ENCODE peak calls at places on chromosomes 12 and 14, in eight cellular contexts. N is AG10803, P is cardiac fibroblast, E is mucosa of descending colon, S is bronchial epithelial cell, C is nephron progenitor cell, L is HL-60, A is A549. R is an unnamed sample.

GRCh38 chr14:51087024-51087423 is 7.9 kb downstream of the TRIM9 start:
- DNase-seq in N (no peak), P (no peak), E (peak), S (peak), C (no peak), L (no peak), A (peak), R (no peak)

GRCh38 chr14:70398706-70399431 is 18.0 kb downstream of the SYNJ2BP start:
- DNase-seq in N (no peak), P (no peak), E (no peak), S (no peak), C (no peak), L (no peak), A (no peak), R (no peak)

GRCh38 chr14:94386085-94387031 is 2.0 kb downstream of the SERPINA1 start:
- DNase-seq in N (no peak), P (no peak), E (peak), S (no peak), C (no peak), L (no peak), A (no peak), R (no peak)

GRCh38 chr14:69643430-69644200 is 32.2 kb downstream of the SUSD6 start:
- DNase-seq in N (no peak), P (no peak), E (peak), S (peak), C (no peak), L (no peak), A (peak), R (no peak)

GRCh38 chr14:97143011-97143410 is 345.8 kb downstream of the VRK1 start:
- DNase-seq in N (no peak), P (no peak), E (no peak), S (no peak), C (no peak), L (no peak), A (no peak), R (no peak)

GRCh38 chr12:57031228-57031670 is 14.9 kb upstream of the TAC3 start:
- DNase-seq in N (no peak), P (no peak), E (peak), S (peak), C (no peak), L (no peak), A (peak), R (no peak)

GRCh38 chr12:112140728-112141127 is 15.4 kb downstream of the TRAFD1 start:
- DNase-seq in N (no peak), P (no peak), E (no peak), S (no peak), C (no peak), L (peak), A (no peak), R (no peak)

GRCh38 chr12:64672925-64673409 is 62.7 kb downstream of the RASSF3 start:
- DNase-seq in N (peak), P (peak), E (peak), S (peak), C (no peak), L (no peak), A (peak), R (peak)

GRCh38 chr14:54715244-54715643 is 148.3 kb downstream of the SAMD4A start:
- DNase-seq in N (peak), P (no peak), E (no peak), S (peak), C (no peak), L (no peak), A (no peak), R (no peak)

GRCh38 chr14:69358233-69358963 is 39.7 kb downstream of the ERH start:
- DNase-seq in N (no peak), P (no peak), E (no peak), S (no peak), C (no peak), L (no peak), A (no peak), R (no peak)

GRCh38 chr14:64786296-64787149 is 82.3 kb downstream of the PLEKHG3 start:
- DNase-seq in N (peak), P (peak), E (no peak), S (no peak), C (no peak), L (no peak), A (no peak), R (no peak)
- TF ChIP-seq CTCF in N (no peak), P (no peak), E (no peak), S (no peak), C (no peak), L (no peak), A (no peak), R (no peak)

DNA sequence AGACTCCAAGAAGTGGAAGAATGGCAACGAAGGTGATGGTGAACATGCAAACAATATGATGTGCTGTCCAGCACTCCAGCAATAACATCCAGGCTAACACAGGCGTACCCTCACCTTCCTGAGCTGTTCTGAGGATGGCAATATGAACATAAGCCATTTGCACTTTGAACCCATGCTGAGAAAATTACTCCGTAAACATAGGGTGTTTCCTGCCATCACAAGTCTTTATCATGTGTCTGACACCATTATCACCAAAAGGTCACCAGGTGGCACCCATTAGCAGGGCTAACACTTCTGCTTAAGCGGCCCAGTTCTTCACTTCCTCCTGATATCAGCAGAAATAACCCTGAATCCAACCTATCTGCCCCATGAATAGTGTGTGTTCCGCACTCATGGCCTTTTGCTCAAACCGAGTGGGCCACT is 482.8 kb downstream of the MED13L start:
- DNase-seq in N (no peak), P (no peak), E (peak), S (no peak), C (no peak), L (no peak), A (peak), R (no peak)
- TF ChIP-seq CTCF in N (no peak), P (no peak), E (no peak), S (no peak), C (no peak), L (no peak), A (peak), R (no peak)

GRCh38 chr12:48978741-48979601 is 849 bp downstream of the WNT1 start:
- DNase-seq in N (no peak), P (no peak), E (no peak), S (no peak), C (no peak), L (no peak), A (no peak), R (no peak)

GRCh38 chr12:48980953-48981756 is 3.0 kb downstream of the WNT1 start:
- DNase-seq in N (no peak), P (no peak), E (no peak), S (no peak), C (no peak), L (no peak), A (peak), R (no peak)

GRCh38 chr12:48981757-48982157 is 3.6 kb downstream of the WNT1 start:
- DNase-seq in N (no peak), P (no peak), E (no peak), S (no peak), C (no peak), L (no peak), A (no peak), R (no peak)

GRCh38 chr12:48979602-48980388 is 1.7 kb downstream of the WNT1 start:
- DNase-seq in N (no peak), P (no peak), E (no peak), S (no peak), C (no peak), L (no peak), A (no peak), R (no peak)

GRCh38 chr12:48980389-48980952 is 2.3 kb downstream of the WNT1 start:
- DNase-seq in N (no peak), P (no peak), E (peak), S (no peak), C (no peak), L (no peak), A (peak), R (no peak)
- TF ChIP-seq CTCF in N (no peak), P (no peak), E (no peak), S (peak), C (no peak), L (no peak), A (no peak), R (no peak)

GRCh38 chr14:102344485-102344884 is 18.2 kb downstream of the CINP start:
- DNase-seq in N (no peak), P (no peak), E (no peak), S (no peak), C (no peak), L (no peak), A (no peak), R (no peak)
- TF ChIP-seq CTCF in N (no peak), P (no peak), E (no peak), S (no peak), C (no peak), L (no peak), A (no peak), R (no peak)

GRCh38 chr12:90909069-90909676 is 45.8 kb downstream of the CCER1 start:
- DNase-seq in N (peak), P (peak), E (peak), S (peak), C (peak), L (no peak), A (peak), R (peak)
- TF ChIP-seq CTCF in N (peak), P (peak), E (no peak), S (peak), C (peak), L (peak), A (peak), R (peak)

GRCh38 chr14:98576463-98576862 is 695.5 kb downstream of the BCL11B start:
- DNase-seq in N (no peak), P (no peak), E (no peak), S (no peak), C (no peak), L (no peak), A (no peak), R (no peak)

GRCh38 chr14:98580131-98580678 is 691.8 kb downstream of the BCL11B start:
- DNase-seq in N (peak), P (no peak), E (peak), S (peak), C (peak), L (peak), A (no peak), R (peak)

GRCh38 chr14:98578204-98578603 is 693.8 kb downstream of the BCL11B start:
- DNase-seq in N (peak), P (no peak), E (no peak), S (peak), C (no peak), L (no peak), A (peak), R (no peak)

GRCh38 chr14:98579140-98579539 is 692.9 kb downstream of the BCL11B start:
- DNase-seq in N (no peak), P (no peak), E (no peak), S (peak), C (no peak), L (no peak), A (no peak), R (no peak)

DNA sequence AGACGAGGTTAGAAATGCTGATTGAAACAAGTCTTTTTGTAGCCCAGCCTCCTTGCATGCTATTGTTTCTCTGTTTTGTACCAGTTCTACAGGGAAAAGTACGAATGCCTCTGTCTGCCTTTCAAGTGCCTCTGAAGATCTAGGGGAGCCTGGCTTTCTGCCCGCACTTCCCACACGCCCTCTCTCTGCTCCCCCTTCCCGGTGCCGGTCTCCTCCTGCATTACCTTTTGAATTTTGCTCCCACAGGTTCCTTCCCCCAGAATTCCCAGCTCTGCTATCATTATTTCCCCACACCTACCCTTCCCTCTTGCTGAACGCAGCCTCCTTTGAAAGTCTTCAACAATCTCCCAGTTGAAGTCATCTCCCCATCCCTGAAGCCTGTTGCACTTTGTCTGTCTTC is 689.7 kb downstream of the BCL11B start:
- DNase-seq in N (no peak), P (no peak), E (no peak), S (no peak), C (no peak), L (no peak), A (no peak), R (no peak)
- TF ChIP-seq CTCF in N (no peak), P (no peak), E (no peak), S (no peak), C (no peak), L (no peak), A (no peak), R (no peak)

GRCh38 chr14:62117010-62117717 is 354.9 kb downstream of the SNAPC1 start:
- DNase-seq in N (peak), P (peak), E (peak), S (peak), C (peak), L (no peak), A (peak), R (peak)
- TF ChIP-seq CTCF in N (peak), P (peak), E (no peak), S (peak), C (peak), L (no peak), A (no peak), R (peak)

DNA sequence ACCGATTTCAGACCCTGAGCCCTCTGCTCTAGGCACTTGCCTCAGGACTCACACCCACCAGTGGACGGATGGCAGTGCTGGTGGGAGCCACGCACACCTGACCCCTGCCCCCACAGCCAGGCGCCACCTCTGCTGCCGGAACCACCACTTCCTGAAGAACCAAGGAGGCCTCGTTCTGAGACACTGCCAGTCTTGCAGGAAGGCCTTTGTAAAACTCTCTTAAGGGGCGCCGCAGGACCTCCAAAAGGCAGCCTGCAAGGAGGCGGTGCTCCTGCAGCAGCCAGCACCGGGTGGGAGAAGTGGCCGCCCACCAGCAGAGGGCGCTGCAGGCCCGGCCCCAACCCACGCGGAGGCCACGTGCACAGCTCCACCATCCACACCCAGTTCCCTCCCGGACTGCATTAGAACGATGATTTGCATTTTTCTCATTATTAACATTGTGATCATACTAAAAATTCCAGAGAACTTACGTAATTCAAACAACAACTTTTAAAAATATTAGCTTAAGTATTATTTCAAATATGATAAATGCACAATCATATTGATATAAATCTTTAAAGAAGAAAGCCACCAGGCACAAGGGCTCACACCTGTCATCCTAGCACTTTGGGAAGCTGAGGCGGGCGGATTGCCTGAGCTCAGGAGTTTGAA is 12.8 kb downstream of the STX2 start:
- DNase-seq in N (peak), P (peak), E (peak), S (no peak), C (peak), L (no peak), A (peak), R (peak)
- TF ChIP-seq CTCF in N (peak), P (peak), E (peak), S (peak), C (peak), L (no peak), A (peak), R (peak)

GRCh38 chr12:79168687-79169086 is 304.1 kb downstream of the SYT1 start:
- DNase-seq in N (no peak), P (no peak), E (no peak), S (no peak), C (no peak), L (no peak), A (no peak), R (no peak)

GRCh38 chr12:79174656-79175055 is 310.1 kb downstream of the SYT1 start:
- DNase-seq in N (peak), P (peak), E (peak), S (peak), C (no peak), L (no peak), A (peak), R (no peak)
- TF ChIP-seq CTCF in N (peak), P (peak), E (no peak), S (peak), C (no peak), L (no peak), A (peak), R (no peak)